ENCODE peak calls at places on chromosomes 2 and 18, in six cellular contexts. One of them, this sample, is unnamed.

GRCh38 chr2:128315122-128315828 is 3.4 kb downstream of the HS6ST1 start:
- DNase-seq in Calu3: no peak
- DNase-seq in foreskin fibroblast: no peak
- DNase-seq in PC-9: no peak
- DNase-seq in psoas muscle: no peak
- DNase-seq in fibroblast of pulmonary artery: no peak
- DNase-seq in this sample: no peak

GRCh38 chr2:189933911-189934399 is 128.6 kb downstream of the MSTN start:
- DNase-seq in Calu3: no peak
- DNase-seq in foreskin fibroblast: peak; percentile 79
- DNase-seq in PC-9: peak; percentile 64
- DNase-seq in psoas muscle: no peak
- DNase-seq in fibroblast of pulmonary artery: peak; percentile 88
- DNase-seq in this sample: no peak

GRCh38 chr2:132416080-132416911 is at the start of gene GPR39:
- DNase-seq in Calu3: peak; percentile 97
- DNase-seq in foreskin fibroblast: peak; percentile 99
- DNase-seq in PC-9: peak; percentile 97
- DNase-seq in psoas muscle: peak; percentile 83
- DNase-seq in fibroblast of pulmonary artery: peak; percentile 93
- DNase-seq in this sample: no peak

GRCh38 chr18:30929065-30929464 is 113.5 kb downstream of the DSC3 start:
- DNase-seq in Calu3: no peak
- DNase-seq in foreskin fibroblast: no peak
- DNase-seq in PC-9: no peak
- DNase-seq in psoas muscle: no peak
- DNase-seq in fibroblast of pulmonary artery: no peak
- DNase-seq in this sample: no peak

GRCh38 chr2:203280428-203281064 is 41.7 kb downstream of the CYP20A1 start:
- DNase-seq in Calu3: no peak
- DNase-seq in foreskin fibroblast: peak; percentile 31
- DNase-seq in PC-9: no peak
- DNase-seq in psoas muscle: no peak
- DNase-seq in fibroblast of pulmonary artery: peak; percentile 51
- DNase-seq in this sample: no peak

GRCh38 chr2:240127351-240127750 is 8.8 kb downstream of the COPS9 start:
- DNase-seq in Calu3: no peak
- DNase-seq in foreskin fibroblast: no peak
- DNase-seq in PC-9: no peak
- DNase-seq in psoas muscle: no peak
- DNase-seq in fibroblast of pulmonary artery: no peak
- DNase-seq in this sample: no peak

GRCh38 chr2:71505086-71505769 is 51.9 kb downstream of the DYSF start:
- DNase-seq in Calu3: no peak
- DNase-seq in foreskin fibroblast: peak; percentile 12
- DNase-seq in PC-9: no peak
- DNase-seq in psoas muscle: peak; percentile 40
- DNase-seq in fibroblast of pulmonary artery: peak; percentile 80
- DNase-seq in this sample: no peak

GRCh38 chr18:33584845-33585775 is 7.1 kb downstream of the ASXL3 start:
- DNase-seq in Calu3: no peak
- DNase-seq in foreskin fibroblast: no peak
- DNase-seq in PC-9: no peak
- DNase-seq in psoas muscle: no peak
- DNase-seq in fibroblast of pulmonary artery: no peak
- DNase-seq in this sample: no peak

GRCh38 chr2:100018312-100018711 is 124.1 kb downstream of the AFF3 start:
- DNase-seq in Calu3: no peak
- DNase-seq in foreskin fibroblast: no peak
- DNase-seq in PC-9: no peak
- DNase-seq in psoas muscle: no peak
- DNase-seq in fibroblast of pulmonary artery: no peak
- DNase-seq in this sample: no peak

GRCh38 chr2:100017633-100018032 is 124.8 kb downstream of the AFF3 start:
- DNase-seq in Calu3: no peak
- DNase-seq in foreskin fibroblast: peak; percentile 32
- DNase-seq in PC-9: no peak
- DNase-seq in psoas muscle: no peak
- DNase-seq in fibroblast of pulmonary artery: peak; percentile 24
- DNase-seq in this sample: no peak

GRCh38 chr2:100016756-100017155 is 125.6 kb downstream of the AFF3 start:
- DNase-seq in Calu3: no peak
- DNase-seq in foreskin fibroblast: no peak
- DNase-seq in PC-9: no peak
- DNase-seq in psoas muscle: no peak
- DNase-seq in fibroblast of pulmonary artery: no peak
- DNase-seq in this sample: no peak

GRCh38 chr2:100019499-100019898 is 122.9 kb downstream of the AFF3 start:
- DNase-seq in Calu3: no peak
- DNase-seq in foreskin fibroblast: no peak
- DNase-seq in PC-9: no peak
- DNase-seq in psoas muscle: no peak
- DNase-seq in fibroblast of pulmonary artery: no peak
- DNase-seq in this sample: no peak

GRCh38 chr2:100018794-100019193 is 123.6 kb downstream of the AFF3 start:
- DNase-seq in Calu3: no peak
- DNase-seq in foreskin fibroblast: peak; percentile 78
- DNase-seq in PC-9: no peak
- DNase-seq in psoas muscle: no peak
- DNase-seq in fibroblast of pulmonary artery: peak; percentile 10
- DNase-seq in this sample: no peak
- TF ChIP-seq CTCF in Calu3: no peak
- TF ChIP-seq CTCF in foreskin fibroblast: no peak
- TF ChIP-seq CTCF in PC-9: no peak
- TF ChIP-seq CTCF in psoas muscle: no peak
- TF ChIP-seq CTCF in fibroblast of pulmonary artery: no peak
- TF ChIP-seq CTCF in this sample: no peak

GRCh38 chr2:179840840-179841239 is 20.6 kb downstream of the ZNF385B start:
- DNase-seq in Calu3: no peak
- DNase-seq in foreskin fibroblast: no peak
- DNase-seq in PC-9: no peak
- DNase-seq in psoas muscle: no peak
- DNase-seq in fibroblast of pulmonary artery: no peak
- DNase-seq in this sample: no peak

GRCh38 chr2:179843541-179843940 is 17.9 kb downstream of the ZNF385B start:
- DNase-seq in Calu3: no peak
- DNase-seq in foreskin fibroblast: no peak
- DNase-seq in PC-9: no peak
- DNase-seq in psoas muscle: no peak
- DNase-seq in fibroblast of pulmonary artery: no peak
- DNase-seq in this sample: no peak

GRCh38 chr2:179837408-179837807 is 24.0 kb downstream of the ZNF385B start:
- DNase-seq in Calu3: no peak
- DNase-seq in foreskin fibroblast: peak; percentile 66
- DNase-seq in PC-9: no peak
- DNase-seq in psoas muscle: no peak
- DNase-seq in fibroblast of pulmonary artery: peak; percentile 38
- DNase-seq in this sample: no peak

GRCh38 chr2:179842498-179843153 is 18.8 kb downstream of the ZNF385B start:
- DNase-seq in Calu3: peak; percentile 30
- DNase-seq in foreskin fibroblast: peak; percentile 19
- DNase-seq in PC-9: no peak
- DNase-seq in psoas muscle: peak; percentile 11
- DNase-seq in fibroblast of pulmonary artery: peak; percentile 45
- DNase-seq in this sample: no peak
- TF ChIP-seq CTCF in Calu3: peak; percentile 35
- TF ChIP-seq CTCF in foreskin fibroblast: peak; percentile 43
- TF ChIP-seq CTCF in PC-9: peak; percentile 61
- TF ChIP-seq CTCF in psoas muscle: peak; percentile 46
- TF ChIP-seq CTCF in fibroblast of pulmonary artery: peak; percentile 60
- TF ChIP-seq CTCF in this sample: no peak

GRCh38 chr18:51170689-51171088 is 26.8 kb downstream of the MEX3C start:
- DNase-seq in Calu3: no peak
- DNase-seq in foreskin fibroblast: no peak
- DNase-seq in PC-9: no peak
- DNase-seq in psoas muscle: no peak
- DNase-seq in fibroblast of pulmonary artery: no peak
- DNase-seq in this sample: no peak

GRCh38 chr18:51165296-51165695 is 32.2 kb downstream of the MEX3C start:
- DNase-seq in Calu3: no peak
- DNase-seq in foreskin fibroblast: no peak
- DNase-seq in PC-9: no peak
- DNase-seq in psoas muscle: no peak
- DNase-seq in fibroblast of pulmonary artery: no peak
- DNase-seq in this sample: no peak

GRCh38 chr18:51169731-51170130 is 27.8 kb downstream of the MEX3C start:
- DNase-seq in Calu3: no peak
- DNase-seq in foreskin fibroblast: no peak
- DNase-seq in PC-9: no peak
- DNase-seq in psoas muscle: no peak
- DNase-seq in fibroblast of pulmonary artery: no peak
- DNase-seq in this sample: no peak

GRCh38 chr18:51168960-51169662 is 28.4 kb downstream of the MEX3C start:
- DNase-seq in Calu3: no peak
- DNase-seq in foreskin fibroblast: peak; percentile 11
- DNase-seq in PC-9: no peak
- DNase-seq in psoas muscle: no peak
- DNase-seq in fibroblast of pulmonary artery: no peak
- DNase-seq in this sample: no peak

GRCh38 chr18:51168031-51168742 is 29.3 kb downstream of the MEX3C start:
- DNase-seq in Calu3: no peak
- DNase-seq in foreskin fibroblast: no peak
- DNase-seq in PC-9: no peak
- DNase-seq in psoas muscle: no peak
- DNase-seq in fibroblast of pulmonary artery: no peak
- DNase-seq in this sample: no peak
- TF ChIP-seq CTCF in Calu3: no peak
- TF ChIP-seq CTCF in foreskin fibroblast: no peak
- TF ChIP-seq CTCF in PC-9: no peak
- TF ChIP-seq CTCF in psoas muscle: no peak
- TF ChIP-seq CTCF in fibroblast of pulmonary artery: no peak
- TF ChIP-seq CTCF in this sample: no peak

GRCh38 chr2:85584354-85584856 is at the start of gene VAMP5:
- DNase-seq in Calu3: peak; percentile 32
- DNase-seq in foreskin fibroblast: peak; percentile 61
- DNase-seq in PC-9: no peak
- DNase-seq in psoas muscle: peak; percentile 56
- DNase-seq in fibroblast of pulmonary artery: no peak
- DNase-seq in this sample: peak; percentile 32
- TF ChIP-seq CTCF in Calu3: no peak
- TF ChIP-seq CTCF in foreskin fibroblast: no peak
- TF ChIP-seq CTCF in PC-9: no peak
- TF ChIP-seq CTCF in psoas muscle: no peak
- TF ChIP-seq CTCF in fibroblast of pulmonary artery: no peak
- TF ChIP-seq CTCF in this sample: no peak

DNA sequence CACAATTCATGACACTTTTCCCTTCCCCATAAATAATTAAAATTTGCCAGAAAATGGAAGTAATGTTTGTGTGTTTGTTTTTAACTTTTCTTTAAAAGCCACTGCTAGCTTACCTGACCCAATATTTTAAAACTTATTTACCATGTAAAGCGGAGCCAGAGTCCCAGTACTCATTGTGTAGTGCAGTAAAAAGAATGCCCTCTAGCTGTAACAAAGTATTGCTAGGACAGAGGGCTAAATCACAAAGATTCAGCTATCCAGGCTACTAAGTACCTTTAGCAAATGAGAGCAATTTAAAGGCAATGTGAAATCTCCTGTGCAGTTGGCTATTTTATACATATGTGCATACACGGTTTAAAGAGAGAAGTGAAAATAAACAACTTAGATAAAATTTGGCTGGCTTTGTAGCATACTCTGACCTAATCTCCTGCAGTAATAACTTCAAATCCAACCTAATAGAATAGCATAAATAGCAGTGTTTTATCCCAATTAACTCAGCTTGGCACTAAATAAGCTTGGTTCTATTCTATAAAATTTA is 997.4 kb upstream of the PIK3C3 start:
- DNase-seq in Calu3: no peak
- DNase-seq in foreskin fibroblast: no peak
- DNase-seq in PC-9: no peak
- DNase-seq in psoas muscle: no peak
- DNase-seq in fibroblast of pulmonary artery: no peak
- DNase-seq in this sample: no peak
- TF ChIP-seq CTCF in Calu3: no peak
- TF ChIP-seq CTCF in foreskin fibroblast: no peak
- TF ChIP-seq CTCF in PC-9: no peak
- TF ChIP-seq CTCF in psoas muscle: no peak
- TF ChIP-seq CTCF in fibroblast of pulmonary artery: no peak
- TF ChIP-seq CTCF in this sample: no peak

GRCh38 chr2:213726101-213726500 is 441.8 kb downstream of the SPAG16 start:
- DNase-seq in Calu3: no peak
- DNase-seq in foreskin fibroblast: no peak
- DNase-seq in PC-9: no peak
- DNase-seq in psoas muscle: no peak
- DNase-seq in fibroblast of pulmonary artery: no peak
- DNase-seq in this sample: no peak
- TF ChIP-seq CTCF in Calu3: no peak
- TF ChIP-seq CTCF in foreskin fibroblast: no peak
- TF ChIP-seq CTCF in PC-9: no peak
- TF ChIP-seq CTCF in psoas muscle: no peak
- TF ChIP-seq CTCF in fibroblast of pulmonary artery: no peak
- TF ChIP-seq CTCF in this sample: no peak

DNA sequence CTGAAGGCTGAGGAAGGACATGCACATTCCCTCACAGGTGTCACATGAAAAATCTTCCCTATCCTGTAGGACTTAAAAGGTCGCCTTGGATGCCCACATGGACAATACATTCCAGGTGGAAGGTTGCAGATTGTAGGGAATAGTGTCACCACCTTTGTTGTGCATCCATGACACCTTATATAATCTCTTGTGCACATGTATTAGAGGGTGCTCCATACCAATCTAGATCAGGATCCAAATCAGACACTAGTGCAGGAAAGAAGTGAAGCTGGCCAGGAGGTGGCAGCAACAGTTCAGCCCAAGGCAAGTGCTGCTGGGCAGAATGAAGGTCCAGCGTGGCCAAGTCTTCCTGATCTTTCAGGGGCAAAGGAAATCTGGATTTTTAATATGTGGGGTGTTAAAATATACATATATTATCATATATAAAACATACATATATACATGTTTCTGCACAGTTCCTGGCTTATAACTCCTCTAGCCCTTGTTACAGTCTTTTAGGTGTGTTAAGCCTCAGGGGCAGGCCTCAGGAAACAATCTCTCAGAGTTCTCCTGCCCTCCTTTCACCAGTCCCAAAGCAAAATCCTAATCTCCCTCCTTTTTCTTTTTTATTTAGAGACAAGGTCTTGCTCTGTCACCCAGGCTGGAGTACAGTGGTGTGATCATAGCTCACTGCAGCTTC is 16.6 kb downstream of the NIF3L1 start:
- DNase-seq in Calu3: peak; percentile 79
- DNase-seq in foreskin fibroblast: peak; percentile 87
- DNase-seq in PC-9: peak; percentile 46
- DNase-seq in psoas muscle: peak; percentile 64
- DNase-seq in fibroblast of pulmonary artery: peak; percentile 84
- DNase-seq in this sample: no peak
- TF ChIP-seq CTCF in Calu3: peak; percentile 66
- TF ChIP-seq CTCF in foreskin fibroblast: peak; percentile 87
- TF ChIP-seq CTCF in PC-9: peak; percentile 75
- TF ChIP-seq CTCF in psoas muscle: peak; percentile 66
- TF ChIP-seq CTCF in fibroblast of pulmonary artery: peak; percentile 89
- TF ChIP-seq CTCF in this sample: no peak